ENCODE peak calls at places on chromosome 17, in nine cellular contexts. A, W, O, D, Q, Z, H, V and C are unnamed samples.

GRCh38 chr17:72903522-72903921 is 189.0 kb downstream of the SLC39A11 start:
- DNase-seq in O (no peak), Z (no peak), D (no peak), A (no peak), H (no peak), Q (no peak), V (no peak), W (no peak), C (no peak)

GRCh38 chr17:57949649-57950048 is 5.6 kb downstream of the CUEDC1 start:
- DNase-seq in O (no peak), Z (no peak), H (peak), A (no peak), D (peak), V (no peak), Q (peak), W (peak), C (no peak)

GRCh38 chr17:42579794-42580551 is 2.4 kb upstream of the PSMC3IP start:
- DNase-seq in H (no peak), Z (no peak), V (no peak), O (no peak), W (no peak), Q (no peak), D (no peak), A (no peak), C (no peak)

GRCh38 chr17:73634629-73635028 is 9.6 kb downstream of the SDK2 start:
- DNase-seq in Z (no peak), Q (no peak), W (no peak), H (no peak), O (no peak), V (no peak), A (no peak), D (no peak), C (no peak)

GRCh38 chr17:8798176-8799000 is 777 bp downstream of the MFSD6L start:
- DNase-seq in H (no peak), V (no peak), Z (no peak), O (no peak), W (no peak), D (no peak), A (no peak), Q (no peak), C (no peak)

GRCh38 chr17:67400193-67400592 is 23.1 kb downstream of the PITPNC1 start:
- DNase-seq in V (no peak), O (no peak), D (no peak), Z (no peak), W (no peak), A (no peak), Q (no peak), H (no peak), C (no peak)

GRCh38 chr17:49031965-49032928 is 35.1 kb downstream of the IGF2BP1 start:
- DNase-seq in O (peak), Z (peak), V (peak), D (peak), H (no peak), A (peak), W (peak), Q (peak), C (no peak)

GRCh38 chr17:72775914-72776313 is 316.6 kb downstream of the SLC39A11 start:
- DNase-seq in O (no peak), V (no peak), H (no peak), Z (no peak), A (no peak), D (no peak), W (no peak), Q (no peak), C (no peak)

GRCh38 chr17:58344791-58345157 is 7.2 kb downstream of the SUPT4H1 start:
- DNase-seq in V (no peak), A (no peak), O (no peak), W (no peak), Z (no peak), Q (no peak), D (no peak), H (no peak), C (no peak)

GRCh38 chr17:69084911-69085310 is 24.2 kb upstream of the ABCA9 start:
- DNase-seq in A (no peak), O (peak), W (no peak), V (no peak), Q (no peak), H (no peak), Z (no peak), D (no peak), C (no peak)

GRCh38 chr17:47235923-47236322 is 17.7 kb upstream of the ITGB3 start:
- DNase-seq in Q (no peak), D (no peak), Z (no peak), V (no peak), H (no peak), A (no peak), O (no peak), W (no peak), C (no peak)

GRCh38 chr17:28295677-28296578 is 23.1 kb upstream of the TMEM97 start:
- DNase-seq in V (no peak), D (no peak), Z (no peak), O (no peak), H (no peak), A (no peak), Q (no peak), W (no peak), C (no peak)

GRCh38 chr17:62819511-62820221 is 11.6 kb upstream of the MARCHF10 start:
- DNase-seq in A (peak), H (peak), W (peak), Z (peak), V (peak), Q (peak), D (peak), O (peak), C (no peak)

GRCh38 chr17:12673788-12674187 is 8.1 kb downstream of the MYOCD start:
- DNase-seq in D (no peak), A (peak), V (no peak), W (peak), Q (no peak), H (no peak), O (no peak), Z (no peak), C (no peak)

GRCh38 chr17:83035722-83036121 is 43.7 kb upstream of the METRNL start:
- DNase-seq in V (no peak), A (no peak), O (no peak), D (no peak), Q (no peak), H (no peak), W (no peak), Z (no peak), C (no peak)

GRCh38 chr17:49223517-49224197 is 6.9 kb downstream of the PHOSPHO1 start:
- DNase-seq in O (peak), V (peak), W (no peak), H (peak), Q (peak), A (no peak), D (peak), Z (no peak), C (peak)

GRCh38 chr17:54899721-54900456 is 763 bp upstream of the TOM1L1 start:
- DNase-seq in Z (no peak), V (no peak), H (no peak), D (no peak), O (no peak), Q (no peak), W (no peak), A (no peak), C (no peak)

GRCh38 chr17:42018339-42018738 is 1.1 kb upstream of the DNAJC7 start:
- DNase-seq in A (no peak), D (no peak), Z (no peak), Q (no peak), H (no peak), W (no peak), O (no peak), V (no peak), C (no peak)

GRCh38 chr17:68509151-68510057 is 2.8 kb upstream of the PRKAR1A start:
- DNase-seq in Z (no peak), D (no peak), O (no peak), V (no peak), Q (no peak), W (no peak), A (no peak), H (peak), C (peak)

GRCh38 chr17:17780941-17781590 is 55.7 kb downstream of the SREBF1 start:
- DNase-seq in V (peak), H (no peak), W (no peak), D (peak), Z (no peak), O (peak), A (no peak), Q (peak), C (no peak)

DNA sequence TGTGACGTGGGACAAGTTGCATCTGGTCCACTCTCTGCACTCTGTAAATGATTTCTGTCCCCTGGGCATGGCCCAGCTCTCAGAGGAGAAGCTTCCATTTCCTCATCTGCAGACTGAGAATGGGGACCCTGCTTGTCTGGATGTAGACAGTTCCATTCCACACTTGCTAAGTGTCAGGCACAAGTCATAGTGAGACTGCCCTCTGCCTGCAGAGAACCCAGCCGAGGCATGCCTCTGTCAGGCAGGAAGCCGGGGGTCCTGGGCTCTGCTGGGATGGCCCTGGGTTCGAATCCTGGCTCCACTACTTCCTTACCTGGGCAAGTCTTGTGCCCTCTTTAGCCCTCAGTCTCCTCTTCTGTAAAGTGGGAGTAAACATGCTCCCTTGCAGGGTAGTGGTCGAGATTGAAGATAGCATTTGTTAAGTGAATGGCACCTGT is 4.1 kb downstream of the MAP2K3 start:
- DNase-seq in V (no peak), Z (no peak), A (no peak), Q (no peak), O (no peak), D (no peak), W (no peak), H (no peak), C (no peak)
- TF ChIP-seq CTCF in V (no peak), Z (no peak), A (peak), Q (no peak), O (no peak), D (no peak), W (no peak), H (no peak), C (peak)

GRCh38 chr17:77771145-77771544 is 187.4 kb upstream of the TNRC6C start:
- DNase-seq in W (no peak), V (no peak), Q (no peak), A (no peak), D (no peak), Z (no peak), O (no peak), H (no peak), C (no peak)

GRCh38 chr17:77772899-77773358 is 185.6 kb upstream of the TNRC6C start:
- DNase-seq in O (no peak), D (peak), Q (no peak), W (no peak), A (no peak), V (no peak), Z (no peak), H (no peak), C (no peak)

GRCh38 chr17:77771998-77772397 is 186.5 kb upstream of the TNRC6C start:
- DNase-seq in Z (no peak), A (no peak), O (no peak), Q (no peak), W (no peak), V (no peak), D (no peak), H (no peak), C (no peak)

GRCh38 chr17:77771587-77771986 is 186.9 kb upstream of the TNRC6C start:
- DNase-seq in D (no peak), Q (no peak), O (no peak), V (no peak), W (no peak), H (no peak), Z (no peak), A (no peak), C (no peak)

DNA sequence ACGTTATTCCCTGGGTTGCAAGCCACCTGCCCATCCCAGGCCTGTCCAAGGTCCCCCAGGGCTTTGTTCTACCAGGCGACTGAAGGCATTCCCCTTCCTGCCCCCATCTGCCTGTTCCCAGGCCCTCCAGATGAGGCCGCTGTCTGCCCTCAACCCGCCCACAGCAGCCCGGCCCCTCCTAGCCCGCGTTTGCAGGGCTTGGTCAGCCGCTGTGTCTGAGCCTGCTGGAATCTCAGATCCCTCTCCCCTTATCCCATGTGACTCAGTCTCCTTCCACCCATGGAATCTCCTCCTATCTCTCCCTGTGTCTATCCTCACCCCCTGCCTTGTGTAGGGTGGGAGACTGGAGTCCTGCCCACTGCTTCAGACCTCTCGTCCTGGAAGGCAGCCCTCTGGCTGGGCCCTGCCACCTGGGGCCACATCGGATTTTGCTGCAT is 186.0 kb upstream of the TNRC6C start:
- DNase-seq in W (peak), V (peak), Q (peak), H (peak), Z (peak), D (peak), A (no peak), O (peak), C (peak)
- TF ChIP-seq CTCF in W (peak), V (peak), Q (peak), H (peak), Z (peak), D (peak), A (peak), O (peak), C (peak)

DNA sequence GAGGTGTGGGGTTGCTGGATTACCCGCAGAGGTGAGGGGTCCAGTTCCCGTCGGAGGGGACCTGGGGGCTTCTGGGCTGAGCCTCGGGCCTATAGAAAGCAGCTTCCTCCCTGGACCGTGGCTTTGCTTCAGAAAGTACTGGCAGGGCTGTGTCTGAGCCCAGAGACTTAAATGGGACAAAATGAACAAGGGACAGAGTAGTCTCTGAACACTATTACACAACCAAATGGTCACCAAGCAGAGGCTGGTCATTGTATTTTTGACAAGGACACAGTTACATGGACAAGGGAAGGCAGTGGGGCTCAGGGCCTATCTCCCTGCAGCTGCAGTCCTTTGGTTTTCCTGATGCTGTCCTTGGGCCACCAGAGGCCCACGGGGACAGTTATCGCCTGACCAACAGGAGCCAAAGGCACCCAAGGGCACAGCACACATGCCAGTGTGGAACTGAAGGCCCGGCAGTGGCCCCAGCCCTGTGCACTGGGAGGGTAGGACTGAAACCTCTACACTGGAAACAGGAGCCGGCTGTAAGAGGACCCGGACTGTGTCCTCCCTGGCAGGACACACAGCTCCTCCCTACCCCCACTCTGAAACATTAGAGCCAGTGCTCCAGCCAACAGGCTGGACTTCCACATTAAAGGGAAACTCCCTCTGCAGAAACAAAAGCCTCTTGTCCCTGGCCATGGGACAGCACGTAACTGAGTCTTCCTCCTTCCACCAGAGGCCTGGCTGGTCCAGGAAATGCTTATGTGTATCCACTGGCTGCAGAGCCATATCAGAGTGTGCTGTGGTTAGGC is 26.0 kb upstream of the ERN1 start:
- DNase-seq in W (peak), D (peak), Q (peak), H (no peak), V (peak), O (no peak), Z (no peak), A (no peak), C (no peak)
- TF ChIP-seq CTCF in W (no peak), D (peak), Q (no peak), H (no peak), V (no peak), O (no peak), Z (no peak), A (no peak), C (no peak)

DNA sequence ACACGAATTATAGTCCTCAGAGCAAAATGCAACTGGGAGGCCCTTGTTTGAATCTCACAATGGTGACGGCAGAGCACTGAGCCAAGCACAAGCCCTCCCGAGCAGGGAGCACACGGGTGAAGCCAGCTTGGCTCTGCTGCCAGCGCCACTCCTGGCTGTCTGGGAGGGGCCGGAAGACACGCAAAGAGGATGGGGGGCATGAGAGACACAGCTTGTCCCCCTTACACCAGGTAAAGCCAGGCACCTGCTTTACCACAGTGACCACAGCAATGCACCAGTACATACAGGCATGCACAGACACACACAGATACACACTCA is 90.0 kb downstream of the RBFOX3 start:
- DNase-seq in A (no peak), Q (no peak), V (no peak), W (no peak), O (no peak), H (no peak), D (no peak), Z (no peak), C (no peak)
- TF ChIP-seq CTCF in A (no peak), Q (no peak), V (no peak), W (no peak), O (no peak), H (no peak), D (no peak), Z (no peak), C (no peak)

GRCh38 chr17:80126449-80126715 is 20.5 kb downstream of the EIF4A3 start:
- DNase-seq in A (no peak), H (no peak), D (no peak), Q (peak), W (no peak), V (no peak), O (no peak), Z (no peak), C (no peak)

GRCh38 chr17:80125656-80126448 is 21.1 kb downstream of the EIF4A3 start:
- DNase-seq in D (peak), O (no peak), W (peak), A (peak), Q (peak), H (no peak), Z (no peak), V (no peak), C (no peak)

GRCh38 chr17:80123791-80124190 is 22.4 kb downstream of the GAA start:
- DNase-seq in H (no peak), D (peak), Z (no peak), W (peak), Q (peak), A (no peak), V (no peak), O (no peak), C (no peak)

GRCh38 chr17:80122926-80123505 is 21.6 kb downstream of the GAA start:
- DNase-seq in A (no peak), H (no peak), Z (no peak), V (no peak), O (no peak), W (no peak), Q (no peak), D (no peak), C (no peak)

GRCh38 chr17:80124351-80124981 is 22.5 kb downstream of the EIF4A3 start:
- DNase-seq in Z (no peak), Q (peak), O (peak), H (no peak), W (peak), D (peak), V (no peak), A (no peak), C (no peak)
- TF ChIP-seq CTCF in Z (peak), Q (peak), O (peak), H (peak), W (peak), D (peak), V (no peak), A (peak), C (peak)

DNA sequence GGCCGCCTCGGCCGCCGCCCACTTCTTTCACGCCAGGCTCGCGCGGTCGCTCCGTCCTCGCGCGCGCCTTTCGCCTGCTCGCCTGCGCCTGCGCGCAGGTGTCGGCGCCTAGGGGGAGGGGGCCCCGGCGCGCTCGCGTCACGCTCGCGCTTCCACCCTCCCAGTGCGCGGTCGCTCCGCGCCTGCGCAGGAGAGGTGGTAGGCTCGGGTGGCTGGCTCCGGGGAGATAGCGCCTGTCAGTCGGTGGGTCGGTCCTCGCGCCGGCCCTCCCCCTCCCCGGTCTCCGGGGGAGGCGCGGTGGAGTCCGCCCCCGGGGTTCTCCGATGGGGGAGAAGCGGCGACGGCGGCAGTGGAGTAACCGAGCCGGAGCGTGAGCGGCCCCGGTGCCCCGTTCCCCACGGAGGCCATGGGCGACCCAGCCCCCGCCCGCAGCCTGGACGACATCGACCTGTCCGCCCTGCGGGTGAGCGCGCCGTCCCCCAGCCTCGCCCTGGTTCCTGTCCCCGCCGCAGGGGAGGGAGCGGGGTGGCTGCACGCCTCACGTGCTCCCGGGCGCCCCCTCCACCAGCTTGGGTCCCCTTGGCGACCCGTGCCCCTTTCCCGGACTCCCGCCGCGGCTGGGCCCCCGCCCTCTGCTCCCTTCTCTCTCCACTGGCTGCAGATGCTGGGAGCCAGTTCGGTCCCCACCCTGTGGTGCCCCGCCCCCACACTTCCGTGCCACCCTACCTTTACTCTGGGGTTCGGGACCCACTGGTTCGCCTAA is at the start of gene MINK1:
- DNase-seq in Q (peak), V (peak), O (peak), H (peak), D (peak), Z (peak), A (peak), W (peak), C (peak)
- TF ChIP-seq CTCF in Q (no peak), V (no peak), O (no peak), H (no peak), D (no peak), Z (no peak), A (no peak), W (no peak), C (no peak)

GRCh38 chr17:32192379-32192778 is 50.1 kb downstream of the RHOT1 start:
- DNase-seq in Q (peak), V (no peak), A (no peak), Z (no peak), W (no peak), D (peak), H (no peak), O (no peak), C (no peak)
- TF ChIP-seq CTCF in Q (no peak), V (no peak), A (no peak), Z (no peak), W (no peak), D (no peak), H (no peak), O (no peak), C (no peak)